ENCODE peak calls at places on chromosomes 6 and 20, in seven cellular contexts. Y is stimulated activated naive CD8-positive, alpha-beta T cell treated with anti-CD3 and anti-CD28 coated beads, Interleukin-15, Interleukin-2, amounts not matched to agents 100 U/mL and 50 U/mL, for 24 hours; U is SJSA1; R is IMR-90; L is psoas muscle; K is stimulated activated CD4-positive, alpha-beta T cell treated with anti-CD3 and anti-CD28 coated beads, TNF-alpha, amount 100 ng/mL, for 4 hours; A is ACHN. M is an unnamed sample.

GRCh38 chr20:33062105-33062629 is 8.5 kb downstream of the BPIFB3 start:
- DNase-seq in Y (no peak), U (no peak), R (no peak), L (no peak), K (no peak), A (no peak), M (no peak)

GRCh38 chr20:49835031-49835430 is 22.4 kb downstream of the SLC9A8 start:
- DNase-seq in Y (no peak), U (no peak), R (no peak), L (no peak), K (no peak), A (no peak), M (no peak)

GRCh38 chr6:52360601-52361346 is 1.2 kb upstream of the PAQR8 start:
- DNase-seq in Y (no peak), U (no peak), R (no peak), L (no peak), K (no peak), A (no peak), M (peak; percentile 61)

GRCh38 chr6:140071601-140072062 is 697.2 kb upstream of the CITED2 start:
- DNase-seq in Y (no peak), U (no peak), R (peak; percentile 79), L (no peak), K (no peak), A (no peak), M (no peak)

GRCh38 chr20:32524871-32525501 is 60.1 kb downstream of the NOL4L start:
- DNase-seq in Y (no peak), U (no peak), R (no peak), L (peak; percentile 80), K (no peak), A (no peak), M (peak; percentile 96)

GRCh38 chr20:59580208-59580980 is 23.9 kb upstream of the PHACTR3 start:
- DNase-seq in Y (no peak), U (no peak), R (no peak), L (no peak), K (no peak), A (no peak), M (no peak)

GRCh38 chr6:161342039-161342438 is 68.2 kb upstream of the AGPAT4 start:
- DNase-seq in Y (no peak), U (no peak), R (no peak), L (no peak), K (no peak), A (no peak), M (no peak)

GRCh38 chr20:10478930-10479329 is 43.8 kb downstream of the SLX4IP start:
- DNase-seq in Y (no peak), U (no peak), R (no peak), L (no peak), K (no peak), A (no peak), M (no peak)

GRCh38 chr6:148750826-148751225 is 4.0 kb downstream of the UST start:
- DNase-seq in Y (no peak), U (no peak), R (peak; percentile 36), L (no peak), K (no peak), A (no peak), M (no peak)

GRCh38 chr6:114747995-114748625 is 405.3 kb upstream of the HS3ST5 start:
- DNase-seq in Y (peak; percentile 38), U (peak; percentile 26), R (peak; percentile 45), L (no peak), K (no peak), A (peak; percentile 48), M (peak; percentile 60)

GRCh38 chr6:159149641-159150040 is 19.6 kb upstream of the FNDC1 start:
- DNase-seq in Y (no peak), U (no peak), R (no peak), L (no peak), K (no peak), A (no peak), M (no peak)

GRCh38 chr6:168062346-168063289 is 16.4 kb downstream of the FRMD1 start:
- DNase-seq in Y (no peak), U (no peak), R (no peak), L (no peak), K (no peak), A (no peak), M (no peak)